ENCODE peak calls at places on chromosomes 11 and 22, in six cellular contexts. R is GM12865; W is NCI-H146; I is RPMI7951; Y is nucleus accumbens; E is stimulated activated CD4-positive, alpha-beta T cell treated with anti-CD3 and anti-CD28 coated beads, TNF-alpha, amount 100 ng/mL, for 1 hour. V is an unnamed sample.

GRCh38 chr11:58659910-58660570 is 37.6 kb downstream of the CNTF start:
- DNase-seq in R (no peak), W (no peak), I (no peak), Y (no peak), E (no peak), V (no peak)

GRCh38 chr22:41910599-41911291 is 4.1 kb downstream of the SHISA8 start:
- DNase-seq in R (no peak), W (no peak), I (peak; percentile 26), Y (peak; percentile 39), E (no peak), V (no peak)

GRCh38 chr11:129283141-129283540 is 91.0 kb upstream of the ARHGAP32 start:
- DNase-seq in R (no peak), W (peak; percentile 29), I (no peak), Y (no peak), E (no peak), V (no peak)

GRCh38 chr11:99257131-99257530 is 236.4 kb downstream of the CNTN5 start:
- DNase-seq in R (no peak), W (no peak), I (no peak), Y (no peak), E (no peak), V (no peak)

GRCh38 chr11:19729141-19729540 is 16.5 kb downstream of the NAV2 start:
- DNase-seq in R (no peak), W (no peak), I (no peak), Y (no peak), E (no peak), V (no peak)

GRCh38 chr11:107591446-107592236 is 694 bp downstream of the ELMOD1 start:
- DNase-seq in R (peak; percentile 6), W (no peak), I (no peak), Y (peak; percentile 38), E (no peak), V (peak; percentile 55)

GRCh38 chr11:72297828-72298227 is 53.9 kb upstream of the PHOX2A start:
- DNase-seq in R (peak; percentile 22), W (no peak), I (no peak), Y (no peak), E (no peak), V (peak; percentile 39)

GRCh38 chr11:128908391-128909246 is 17.5 kb downstream of the KCNJ5 start:
- DNase-seq in R (no peak), W (peak; percentile 92), I (peak; percentile 95), Y (no peak), E (no peak), V (no peak)

GRCh38 chr11:9095421-9095820 is 4.0 kb upstream of the SCUBE2 start:
- DNase-seq in R (peak; percentile 15), W (peak; percentile 25), I (no peak), Y (no peak), E (no peak), V (no peak)

GRCh38 chr11:101913631-101914030 is 1.2 kb upstream of the CEP126 start:
- DNase-seq in R (no peak), W (no peak), I (no peak), Y (no peak), E (no peak), V (no peak)

GRCh38 chr11:121154473-121154872 is 53.4 kb downstream of the TECTA start:
- DNase-seq in R (no peak), W (no peak), I (no peak), Y (no peak), E (no peak), V (no peak)

GRCh38 chr11:64934765-64935633 is 694 bp downstream of the GPHA2 start:
- DNase-seq in R (no peak), W (no peak), I (no peak), Y (no peak), E (no peak), V (peak; percentile 16)

GRCh38 chr11:124114942-124115781 is at the start of gene VWA5A:
- DNase-seq in R (peak; percentile 84), W (peak; percentile 3), I (peak; percentile 83), Y (peak; percentile 48), E (peak; percentile 24), V (peak; percentile 79)

GRCh38 chr22:36194971-36195370 is 6.6 kb downstream of the APOL4 start:
- DNase-seq in R (peak; percentile 56), W (peak; percentile 49), I (peak; percentile 70), Y (peak; percentile 31), E (no peak), V (peak; percentile 61)

GRCh38 chr22:46133588-46133855 is 16.8 kb upstream of the PPARA start:
- DNase-seq in R (no peak), W (no peak), I (no peak), Y (no peak), E (no peak), V (no peak)

GRCh38 chr11:130413383-130414106 is 14.9 kb downstream of the ADAMTS8 start:
- DNase-seq in R (no peak), W (no peak), I (peak; percentile 86), Y (no peak), E (no peak), V (no peak)

GRCh38 chr11:115409116-115409663 is 95.0 kb downstream of the CADM1 start:
- DNase-seq in R (no peak), W (no peak), I (no peak), Y (no peak), E (no peak), V (no peak)

GRCh38 chr11:12793506-12793905 is 119.3 kb downstream of the TEAD1 start:
- DNase-seq in R (no peak), W (no peak), I (no peak), Y (no peak), E (no peak), V (no peak)

GRCh38 chr11:129657866-129658557 is 157.6 kb upstream of the TMEM45B start:
- DNase-seq in R (no peak), W (no peak), I (no peak), Y (no peak), E (no peak), V (no peak)

GRCh38 chr11:6674198-6674597 is 8.9 kb downstream of the MRPL17 start:
- DNase-seq in R (no peak), W (no peak), I (no peak), Y (no peak), E (no peak), V (no peak)

GRCh38 chr11:1589996-1590395 is 4.9 kb upstream of the KRTAP5-1 start:
- DNase-seq in R (no peak), W (no peak), I (no peak), Y (no peak), E (no peak), V (no peak)

GRCh38 chr11:67242548-67242947 is 23.7 kb upstream of the GRK2 start:
- DNase-seq in R (no peak), W (no peak), I (no peak), Y (no peak), E (no peak), V (no peak)

GRCh38 chr11:47477323-47477722 is 28.4 kb upstream of the RAPSN start:
- DNase-seq in R (no peak), W (no peak), I (peak; percentile 26), Y (no peak), E (no peak), V (no peak)

GRCh38 chr22:46033256-46034200 is 56.6 kb upstream of the WNT7B start:
- DNase-seq in R (no peak), W (no peak), I (peak; percentile 56), Y (no peak), E (no peak), V (no peak)

GRCh38 chr11:108916290-108916689 is 251.4 kb downstream of the DDX10 start:
- DNase-seq in R (no peak), W (no peak), I (no peak), Y (no peak), E (no peak), V (no peak)

GRCh38 chr22:30246962-30247376 is 410 bp upstream of the LIF start:
- DNase-seq in R (no peak), W (no peak), I (no peak), Y (no peak), E (no peak), V (no peak)

GRCh38 chr11:11440149-11440548 is 87.1 kb upstream of the CSNK2A3 start:
- DNase-seq in R (no peak), W (no peak), I (no peak), Y (no peak), E (no peak), V (no peak)

GRCh38 chr11:113176561-113176960 is 137.8 kb upstream of the TTC12 start:
- DNase-seq in R (no peak), W (no peak), I (peak; percentile 85), Y (no peak), E (no peak), V (no peak)

GRCh38 chr22:49056301-49056700 is 771.4 kb downstream of the BRD1 start:
- DNase-seq in R (no peak), W (no peak), I (no peak), Y (no peak), E (no peak), V (no peak)

GRCh38 chr11:131099013-131099412 is 182.7 kb upstream of the SNX19 start:
- DNase-seq in R (no peak), W (no peak), I (no peak), Y (no peak), E (no peak), V (no peak)

GRCh38 chr22:27122561-27122960 is 465.2 kb downstream of the MIAT start:
- DNase-seq in R (no peak), W (no peak), I (no peak), Y (no peak), E (no peak), V (no peak)

GRCh38 chr22:49657974-49658550 is 169.6 kb downstream of the BRD1 start:
- DNase-seq in R (no peak), W (no peak), I (no peak), Y (no peak), E (no peak), V (no peak)

GRCh38 chr22:24087071-24087795 is 76.1 kb downstream of the CABIN1 start:
- DNase-seq in R (no peak), W (no peak), I (no peak), Y (no peak), E (no peak), V (no peak)

GRCh38 chr11:11618973-11619435 is 2.8 kb downstream of the GALNT18 start:
- DNase-seq in R (no peak), W (peak; percentile 8), I (no peak), Y (no peak), E (no peak), V (no peak)

GRCh38 chr22:20238567-20239062 is 29.5 kb downstream of the RTN4R start:
- DNase-seq in R (peak; percentile 58), W (peak; percentile 65), I (peak; percentile 3), Y (no peak), E (peak; percentile 16), V (peak; percentile 93)

GRCh38 chr22:43993072-43993760 is 30.9 kb upstream of the PARVB start:
- DNase-seq in R (peak; percentile 80), W (peak; percentile 44), I (peak; percentile 44), Y (peak; percentile 31), E (no peak), V (peak; percentile 88)

GRCh38 chr22:42388130-42388797 is 43.9 kb downstream of the NFAM1 start:
- DNase-seq in R (peak; percentile 32), W (peak; percentile 93), I (no peak), Y (peak; percentile 70), E (no peak), V (no peak)

V was measured in GM13976.